ENCODE peak calls at places on chromosomes 5 and 9, in four cellular contexts. R is globus pallidus, H is NCI-H774, U is kidney glomerular epithelial cell. O is an unnamed sample.

GRCh38 chr9:83479765-83480164 is 58.4 kb downstream of the FRMD3 start:
- DNase-seq in R (no peak), H (no peak), U (no peak), O (no peak)

GRCh38 chr5:157471709-157472108 is 11.7 kb downstream of the NIPAL4 start:
- DNase-seq in R (no peak), H (no peak), U (peak; percentile 22), O (peak; percentile 13)

GRCh38 chr5:1857256-1857600 is 25.5 kb downstream of the IRX4 start:
- DNase-seq in R (no peak), H (no peak), U (no peak), O (no peak)

GRCh38 chr5:150101019-150101418 is 14.7 kb upstream of the CSF1R start:
- DNase-seq in R (no peak), H (no peak), U (no peak), O (no peak)

GRCh38 chr5:6704361-6704851 is 8.8 kb upstream of the TENT4A start:
- DNase-seq in R (no peak), H (no peak), U (peak; percentile 70), O (no peak)

GRCh38 chr5:159802661-159803060 is 113.6 kb upstream of the ADRA1B start:
- DNase-seq in R (no peak), H (no peak), U (no peak), O (no peak)

GRCh38 chr5:55600536-55601208 is 65.9 kb upstream of the PLPP1 start:
- DNase-seq in R (peak; percentile 59), H (no peak), U (peak; percentile 9), O (no peak)

GRCh38 chr9:6655036-6655435 is 9.5 kb upstream of the GLDC start:
- DNase-seq in R (no peak), H (no peak), U (no peak), O (no peak)

GRCh38 chr9:124743686-124744348 is 27.3 kb downstream of the NR6A1 start:
- DNase-seq in R (no peak), H (no peak), U (no peak), O (no peak)

GRCh38 chr5:123881791-123882244 is 369.8 kb downstream of the CSNK1G3 start:
- DNase-seq in R (no peak), H (no peak), U (peak; percentile 43), O (no peak)

GRCh38 chr9:16626577-16627130 is 243.8 kb downstream of the BNC2 start:
- DNase-seq in R (no peak), H (no peak), U (peak; percentile 85), O (peak; percentile 69)

GRCh38 chr5:137234973-137235943 is 263.9 kb downstream of the SPOCK1 start:
- DNase-seq in R (no peak), H (no peak), U (peak; percentile 40), O (no peak)

GRCh38 chr5:142420521-142420920 is 95.7 kb upstream of the SPRY4 start:
- DNase-seq in R (no peak), H (no peak), U (no peak), O (no peak)

GRCh38 chr9:79660615-79661014 is 88.8 kb downstream of the TLE4 start:
- DNase-seq in R (no peak), H (no peak), U (no peak), O (peak; percentile 78)

GRCh38 chr9:81490605-81491331 is 198.6 kb downstream of the TLE1 start:
- DNase-seq in R (no peak), H (no peak), U (peak; percentile 85), O (no peak)

GRCh38 chr9:89746385-89747116 is 141.7 kb downstream of the GADD45G start:
- DNase-seq in R (no peak), H (no peak), U (no peak), O (no peak)

GRCh38 chr9:128027166-128027539 is 40.0 kb downstream of the NAIF1 start:
- DNase-seq in R (no peak), H (no peak), U (no peak), O (no peak)

GRCh38 chr9:122015165-122015821 is 77.8 kb downstream of the TTLL11 start:
- DNase-seq in R (no peak), H (no peak), U (no peak), O (no peak)

GRCh38 chr5:36870399-36871040 is 6.0 kb upstream of the NIPBL start:
- DNase-seq in R (peak; percentile 66), H (peak; percentile 64), U (peak; percentile 69), O (peak; percentile 99)

GRCh38 chr5:150603491-150603890 is 37.0 kb upstream of the SYNPO start:
- DNase-seq in R (no peak), H (no peak), U (no peak), O (no peak)

GRCh38 chr9:109968702-109969450 is 188.9 kb downstream of the PALM2AKAP2 start:
- DNase-seq in R (no peak), H (no peak), U (peak; percentile 13), O (no peak)

GRCh38 chr5:10626473-10627013 is 62.7 kb downstream of the ANKRD33B start:
- DNase-seq in R (no peak), H (no peak), U (no peak), O (no peak)

GRCh38 chr5:152532714-152533113 is 127.6 kb upstream of the NMUR2 start:
- DNase-seq in R (peak; percentile 68), H (peak; percentile 65), U (peak; percentile 34), O (peak; percentile 45)

GRCh38 chr5:101897914-101898313 is 398.2 kb downstream of the SLCO4C1 start:
- DNase-seq in R (no peak), H (peak; percentile 2), U (no peak), O (peak; percentile 13)